ENCODE peak calls at places on chromosomes 11 and 22, in eight cellular contexts. A, E, K, L, F, S, W and N are unnamed samples.

GRCh38 chr11:34600339-34601084 is 20.4 kb upstream of the EHF start:
- DNase-seq in S (peak; percentile 93), L (no peak), W (no peak), A (no peak), K (peak; percentile 87), E (no peak), F (peak; percentile 96), N (peak; percentile 70)

GRCh38 chr11:61947486-61948210 is 2.5 kb upstream of the BEST1 start:
- DNase-seq in L (peak; percentile 30), S (peak; percentile 78), A (peak; percentile 70), K (peak; percentile 88), F (peak; percentile 80), W (peak; percentile 46), E (peak; percentile 81), N (peak; percentile 96)

GRCh38 chr11:28961726-28962125 is 853.5 kb downstream of the METTL15 start:
- DNase-seq in W (no peak), F (no peak), S (no peak), E (no peak), A (no peak), K (no peak), L (no peak), N (no peak)

GRCh38 chr11:64241175-64241429 is 207 bp downstream of the FKBP2 start:
- DNase-seq in F (no peak), A (peak; percentile 95), W (no peak), L (no peak), K (no peak), S (no peak), E (no peak), N (no peak)

GRCh38 chr11:67022341-67022933 is 497 bp upstream of the SYT12 start:
- DNase-seq in W (no peak), A (no peak), K (peak; percentile 32), F (peak; percentile 62), E (no peak), L (no peak), S (peak; percentile 54), N (peak; percentile 59)

GRCh38 chr11:67286621-67287333 is 2.3 kb upstream of the ANKRD13D start:
- DNase-seq in K (no peak), E (no peak), L (no peak), S (no peak), W (no peak), A (no peak), F (no peak), N (no peak)

GRCh38 chr11:66559141-66559861 is 9.1 kb downstream of the CTSF start:
- DNase-seq in A (no peak), E (no peak), S (no peak), W (peak; percentile 25), F (peak; percentile 15), K (peak; percentile 33), L (no peak), N (peak; percentile 49)

GRCh38 chr22:29979645-29980303 is 96.8 kb downstream of the MTMR3 start:
- DNase-seq in S (no peak), K (no peak), E (no peak), A (no peak), F (peak; percentile 65), L (no peak), W (no peak), N (no peak)

GRCh38 chr11:117626576-117626975 is 170.4 kb downstream of the DSCAML1 start:
- DNase-seq in L (no peak), F (no peak), W (no peak), S (no peak), K (no peak), A (no peak), E (no peak), N (no peak)

GRCh38 chr22:38286915-38287669 is 14.3 kb upstream of the TMEM184B start:
- DNase-seq in A (no peak), L (no peak), K (no peak), E (no peak), W (no peak), S (no peak), F (no peak), N (no peak)

GRCh38 chr11:7573558-7574296 is 59.9 kb downstream of the PPFIBP2 start:
- DNase-seq in L (no peak), S (no peak), K (peak; percentile 62), F (peak; percentile 86), E (no peak), W (no peak), A (no peak), N (no peak)

GRCh38 chr11:118519549-118519948 is 7.7 kb upstream of the TTC36 start:
- DNase-seq in S (no peak), K (no peak), A (no peak), L (no peak), F (no peak), E (no peak), W (no peak), N (no peak)